ENCODE peak calls at places on chromosomes 7 and 10, in six cellular contexts. O, J, K, Y, I and N are unnamed samples.

GRCh38 chr10:95501203-95502094 is 59.7 kb downstream of the SORBS1 start:
- DNase-seq in O (no peak), J (no peak), K (no peak), Y (no peak), I (no peak), N (no peak)

GRCh38 chr10:74227697-74228424 is 76.8 kb downstream of the ADK start:
- DNase-seq in O (peak), J (peak), K (no peak), Y (no peak), I (peak), N (no peak)

GRCh38 chr7:127654404-127655392 is 2.7 kb downstream of the SND1 start:
- DNase-seq in O (no peak), J (no peak), K (no peak), Y (no peak), I (no peak), N (no peak)

GRCh38 chr7:28157311-28157710 is 23.3 kb downstream of the JAZF1 start:
- DNase-seq in O (no peak), J (no peak), K (no peak), Y (no peak), I (no peak), N (no peak)

GRCh38 chr10:103078676-103079075 is 114.4 kb downstream of the NT5C2 start:
- DNase-seq in O (no peak), J (no peak), K (no peak), Y (no peak), I (no peak), N (no peak)

GRCh38 chr7:150329331-150330106 is 6.2 kb upstream of the ACTR3C start:
- DNase-seq in O (no peak), J (no peak), K (no peak), Y (no peak), I (no peak), N (no peak)

GRCh38 chr7:128108641-128109423 is 77.6 kb upstream of the LRRC4 start:
- DNase-seq in O (no peak), J (no peak), K (no peak), Y (no peak), I (no peak), N (no peak)

GRCh38 chr7:113128028-113128427 is 9.7 kb upstream of the SMIM30 start:
- DNase-seq in O (no peak), J (no peak), K (no peak), Y (no peak), I (no peak), N (no peak)

GRCh38 chr10:78921906-78922305 is 146.9 kb upstream of the ZMIZ1 start:
- DNase-seq in O (no peak), J (no peak), K (no peak), Y (no peak), I (no peak), N (no peak)

GRCh38 chr7:30206466-30206865 is 71.7 kb downstream of the MTURN start:
- DNase-seq in O (peak), J (peak), K (no peak), Y (no peak), I (peak), N (peak)

GRCh38 chr7:92464515-92464914 is 13.2 kb downstream of the ERVW-1 start:
- DNase-seq in O (no peak), J (no peak), K (no peak), Y (no peak), I (no peak), N (no peak)

GRCh38 chr7:78052112-78052511 is 253.5 kb downstream of the PHTF2 start:
- DNase-seq in O (no peak), J (no peak), K (no peak), Y (no peak), I (no peak), N (no peak)

GRCh38 chr10:125662616-125663015 is 20.3 kb downstream of the TEX36 start:
- DNase-seq in O (no peak), J (no peak), K (no peak), Y (no peak), I (peak), N (no peak)

GRCh38 chr10:6753644-6754043 is 173.6 kb upstream of the PRKCQ start:
- DNase-seq in O (no peak), J (no peak), K (no peak), Y (no peak), I (no peak), N (no peak)

GRCh38 chr7:7231865-7232264 is 49.5 kb downstream of the C1GALT1 start:
- DNase-seq in O (no peak), J (no peak), K (no peak), Y (no peak), I (no peak), N (no peak)

GRCh38 chr7:6481445-6481844 is 33.7 kb upstream of the DAGLB start:
- DNase-seq in O (no peak), J (no peak), K (no peak), Y (no peak), I (no peak), N (no peak)

GRCh38 chr7:138886501-138886917 is 88.5 kb upstream of the ATP6V0A4 start:
- DNase-seq in O (peak), J (peak), K (peak), Y (peak), I (peak), N (no peak)

DNA sequence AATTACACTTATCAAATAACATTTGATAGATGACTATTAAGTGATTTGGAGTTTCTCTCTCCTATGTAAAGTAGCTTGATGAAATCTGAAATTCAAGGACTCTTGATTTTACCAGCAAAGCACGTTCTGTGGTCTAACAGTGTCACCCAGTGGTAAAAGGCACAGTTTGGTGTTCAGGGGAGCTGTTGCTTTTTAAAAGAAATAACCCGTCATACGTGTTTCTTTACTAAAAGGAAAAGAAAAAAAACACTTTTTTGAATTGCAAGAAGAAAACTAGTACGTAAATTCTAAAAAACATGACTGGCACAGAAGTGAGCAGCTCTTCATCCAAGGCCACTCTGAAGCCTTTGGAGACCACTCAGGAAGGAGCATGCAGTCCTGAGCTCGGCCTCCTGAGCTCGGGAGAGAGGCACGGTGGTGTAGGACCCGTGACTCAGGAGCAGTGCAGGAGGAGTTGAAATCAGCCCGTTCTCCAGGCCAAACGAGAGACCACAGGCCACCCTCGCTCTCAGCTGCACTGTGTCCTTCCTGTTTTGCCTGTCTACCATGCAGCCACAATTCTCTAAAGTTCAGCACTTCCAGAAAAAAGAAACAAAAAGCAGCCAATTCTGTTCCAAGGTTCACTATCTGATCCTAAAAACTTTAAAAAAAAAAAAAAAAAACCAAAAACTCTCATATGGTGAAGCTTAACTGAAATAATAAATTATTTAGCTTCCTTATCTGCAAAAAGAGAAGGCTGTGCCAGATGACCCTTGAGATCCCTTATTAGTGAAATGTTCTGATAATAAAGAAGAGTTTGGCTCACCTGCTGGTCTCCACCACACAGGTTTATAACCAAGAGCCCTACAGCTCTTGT is 212.6 kb upstream of the FRMD4A start:
- DNase-seq in O (no peak), J (peak), K (no peak), Y (no peak), I (peak), N (no peak)
- TF ChIP-seq CTCF in O (no peak), J (peak), K (peak), Y (peak), I (peak), N (no peak)

GRCh38 chr7:44134943-44135628 is 6.0 kb downstream of the MYL7 start:
- DNase-seq in O (no peak), J (no peak), K (no peak), Y (no peak), I (no peak), N (no peak)
- TF ChIP-seq CTCF in O (no peak), J (no peak), K (no peak), Y (no peak), I (no peak), N (no peak)

DNA sequence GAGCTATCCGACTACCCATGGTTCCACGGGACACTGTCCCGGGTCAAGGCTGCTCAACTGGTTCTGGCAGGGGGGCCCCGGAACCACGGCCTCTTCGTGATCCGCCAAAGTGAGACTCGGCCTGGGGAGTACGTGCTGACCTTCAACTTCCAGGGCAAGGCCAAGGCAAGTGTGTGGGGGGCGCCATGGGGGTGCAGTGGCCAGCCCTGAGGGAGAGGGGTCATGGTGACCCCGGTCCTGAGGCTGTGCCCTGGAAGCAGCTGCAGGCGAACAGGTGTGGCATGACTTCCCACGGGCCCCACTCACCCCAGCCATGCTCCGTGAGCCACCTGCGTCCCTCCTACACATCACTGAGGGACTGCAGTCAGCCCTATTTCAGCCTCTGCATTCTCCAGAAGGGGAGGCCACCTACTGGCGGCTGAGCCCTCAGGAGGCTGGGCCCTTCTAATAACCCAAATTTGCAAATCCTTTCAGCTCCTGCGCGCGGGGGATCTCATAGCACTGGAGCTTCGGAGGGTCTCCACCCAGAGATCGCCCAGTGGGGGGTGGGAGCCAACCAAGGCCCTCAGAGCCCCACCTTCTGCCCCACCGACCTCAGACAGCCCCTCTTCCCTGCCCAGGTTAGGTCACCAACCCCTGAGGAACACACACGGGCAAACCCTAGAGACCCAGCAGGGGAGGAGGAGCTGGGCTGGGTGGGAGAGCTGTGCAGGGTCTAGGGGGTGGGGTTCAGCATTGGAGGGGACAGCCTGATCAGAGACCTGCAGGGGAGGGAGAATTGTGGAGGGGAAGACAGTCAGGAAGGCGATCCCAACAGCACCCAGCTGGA is 30.8 kb downstream of the SH2B2 start:
- DNase-seq in O (no peak), J (no peak), K (no peak), Y (peak), I (no peak), N (no peak)
- TF ChIP-seq CTCF in O (no peak), J (no peak), K (no peak), Y (no peak), I (peak), N (no peak)

GRCh38 chr10:5589963-5590511 is 65.3 kb downstream of the CALML3 start:
- DNase-seq in O (no peak), J (peak), K (no peak), Y (no peak), I (peak), N (no peak)
- TF ChIP-seq CTCF in O (peak), J (peak), K (no peak), Y (peak), I (peak), N (no peak)

GRCh38 chr7:147088916-147089315 is 972.3 kb downstream of the CNTNAP2 start:
- DNase-seq in O (no peak), J (no peak), K (no peak), Y (no peak), I (no peak), N (no peak)

DNA sequence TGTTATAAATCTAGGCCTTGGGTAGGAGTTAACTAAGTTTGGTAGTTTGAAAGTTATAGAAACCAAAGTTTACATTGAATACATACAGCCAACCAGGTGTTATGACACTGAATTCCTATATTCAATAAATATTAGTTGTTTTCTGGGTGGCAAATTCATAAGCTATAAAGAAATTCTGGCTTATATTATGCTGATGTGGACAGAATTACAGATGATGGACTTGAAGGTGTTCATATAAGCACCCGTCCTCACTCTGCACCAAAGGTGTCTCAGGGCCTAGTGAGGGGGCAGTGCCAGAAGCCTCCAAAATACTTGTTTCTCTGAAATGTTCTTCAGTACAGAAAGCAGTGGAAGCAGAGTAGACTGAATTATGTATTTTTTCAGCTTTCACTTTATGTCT is 973.0 kb downstream of the CNTNAP2 start:
- DNase-seq in O (no peak), J (no peak), K (no peak), Y (no peak), I (no peak), N (no peak)
- TF ChIP-seq CTCF in O (no peak), J (no peak), K (no peak), Y (no peak), I (no peak), N (no peak)

GRCh38 chr10:91163269-91163708 is 57.2 kb upstream of the PCGF5 start:
- DNase-seq in O (peak), J (peak), K (peak), Y (peak), I (peak), N (peak)

GRCh38 chr10:91162495-91163268 is 57.8 kb upstream of the PCGF5 start:
- DNase-seq in O (no peak), J (peak), K (peak), Y (peak), I (no peak), N (peak)

GRCh38 chr10:91164520-91165065 is 55.9 kb upstream of the PCGF5 start:
- DNase-seq in O (no peak), J (no peak), K (no peak), Y (no peak), I (peak), N (no peak)

GRCh38 chr10:91162050-91162494 is 58.4 kb upstream of the PCGF5 start:
- DNase-seq in O (no peak), J (peak), K (no peak), Y (no peak), I (no peak), N (no peak)

GRCh38 chr10:91163709-91164474 is 56.6 kb upstream of the PCGF5 start:
- DNase-seq in O (peak), J (peak), K (peak), Y (peak), I (peak), N (peak)
- TF ChIP-seq CTCF in O (no peak), J (no peak), K (no peak), Y (peak), I (no peak), N (no peak)

GRCh38 chr10:132457328-132458070 is 60.5 kb downstream of the PWWP2B start:
- DNase-seq in O (no peak), J (no peak), K (peak), Y (no peak), I (no peak), N (peak)
- TF ChIP-seq CTCF in O (no peak), J (no peak), K (peak), Y (no peak), I (no peak), N (no peak)

GRCh38 chr10:65430979-65431378 is 1494.9 kb upstream of the LRRTM3 start:
- DNase-seq in O (no peak), J (no peak), K (no peak), Y (no peak), I (no peak), N (no peak)
- TF ChIP-seq CTCF in O (no peak), J (no peak), K (no peak), Y (no peak), I (no peak), N (no peak)